ENCODE peak calls at places on chromosome 18, in five cellular contexts. W is hepatocyte, H is heart left ventricle, X is astrocyte of the cerebellum, M is adrenal gland. F is an unnamed sample.

GRCh38 chr18:7576685-7577084 is 9.6 kb downstream of the PTPRM start:
- DNase-seq in W (no peak), X (no peak), H (no peak), M (no peak), F (no peak)

GRCh38 chr18:10565835-10566234 is 40.0 kb downstream of the NAPG start:
- DNase-seq in X (no peak), H (no peak), W (no peak), M (no peak), F (no peak)

GRCh38 chr18:36271153-36271552 is 26.4 kb upstream of the FHOD3 start:
- DNase-seq in X (no peak), W (no peak), H (no peak), M (no peak), F (no peak)

GRCh38 chr18:37705016-37705415 is 139.4 kb upstream of the CELF4 start:
- DNase-seq in M (no peak), H (no peak), X (no peak), W (no peak), F (no peak)

GRCh38 chr18:58321986-58322385 is 278.0 kb downstream of the NEDD4L start:
- DNase-seq in M (peak; percentile 83), X (peak; percentile 41), W (peak; percentile 82), H (peak; percentile 73), F (peak; percentile 89)

GRCh38 chr18:74290831-74291770 is 662 bp downstream of the CYB5A start:
- DNase-seq in X (no peak), H (peak; percentile 51), M (no peak), W (peak; percentile 86), F (no peak)

GRCh38 chr18:44841221-44841620 is 160.5 kb downstream of the SETBP1 start:
- DNase-seq in X (no peak), M (no peak), H (no peak), W (no peak), F (no peak)

GRCh38 chr18:6755107-6755506 is 25.6 kb downstream of the ARHGAP28 start:
- DNase-seq in M (no peak), X (no peak), H (no peak), W (no peak), F (no peak)

GRCh38 chr18:54880706-54881105 is 52.4 kb downstream of the RAB27B start:
- DNase-seq in W (peak; percentile 26), M (no peak), X (no peak), H (no peak), F (peak; percentile 76)

GRCh38 chr18:54622084-54622483 is 31.0 kb downstream of the DYNAP start:
- DNase-seq in M (no peak), H (no peak), W (no peak), X (no peak), F (no peak)

GRCh38 chr18:44693030-44693784 is 12.5 kb downstream of the SETBP1 start:
- DNase-seq in W (no peak), X (no peak), H (no peak), M (no peak), F (peak; percentile 63)

GRCh38 chr18:48835745-48836191 is 115.0 kb downstream of the SMAD7 start:
- DNase-seq in H (no peak), M (no peak), W (no peak), X (no peak), F (no peak)

GRCh38 chr18:8948471-8949149 is 153.9 kb upstream of the NDUFV2 start:
- DNase-seq in X (no peak), W (peak; percentile 56), H (no peak), M (no peak), F (peak; percentile 76)

GRCh38 chr18:50507120-50507590 is 52.7 kb upstream of the MAPK4 start:
- DNase-seq in M (peak; percentile 75), W (peak; percentile 78), X (no peak), H (peak; percentile 31), F (peak; percentile 46)

GRCh38 chr18:62838475-62839098 is 123.2 kb downstream of the PHLPP1 start:
- DNase-seq in W (no peak), M (no peak), H (no peak), X (no peak), F (no peak)

GRCh38 chr18:57630002-57630758 is 8.5 kb upstream of the NARS1 start:
- DNase-seq in X (peak; percentile 86), M (peak; percentile 98), H (peak; percentile 98), W (peak; percentile 97), F (peak; percentile 98)

GRCh38 chr18:710418-711300 is 1.8 kb downstream of the ENOSF1 start:
- DNase-seq in H (no peak), W (no peak), X (no peak), M (no peak), F (no peak)
- H3K4me3 ChIP-seq in H (peak overlapping the region; percentile 58), W (peak overlapping the region; percentile 68), X (peak overlapping the region; percentile 68), M (peak overlapping the region; percentile 55), F (peak overlapping the region; percentile 66)

GRCh38 chr18:80037300-80037699 is 3.1 kb downstream of the RBFA start:
- DNase-seq in X (no peak), M (no peak), H (no peak), W (no peak), F (no peak)

GRCh38 chr18:80035997-80036396 is 1.8 kb downstream of the RBFA start:
- DNase-seq in H (no peak), M (no peak), W (no peak), X (no peak), F (no peak)

GRCh38 chr18:80034852-80035406 is 695 bp downstream of the RBFA start:
- DNase-seq in H (no peak), X (no peak), M (no peak), W (no peak), F (peak; percentile 12)

GRCh38 chr18:80033181-80034067 is 810 bp upstream of the RBFA start:
- DNase-seq in W (no peak), H (no peak), X (peak; percentile 2), M (no peak), F (peak; percentile 39)

DNA sequence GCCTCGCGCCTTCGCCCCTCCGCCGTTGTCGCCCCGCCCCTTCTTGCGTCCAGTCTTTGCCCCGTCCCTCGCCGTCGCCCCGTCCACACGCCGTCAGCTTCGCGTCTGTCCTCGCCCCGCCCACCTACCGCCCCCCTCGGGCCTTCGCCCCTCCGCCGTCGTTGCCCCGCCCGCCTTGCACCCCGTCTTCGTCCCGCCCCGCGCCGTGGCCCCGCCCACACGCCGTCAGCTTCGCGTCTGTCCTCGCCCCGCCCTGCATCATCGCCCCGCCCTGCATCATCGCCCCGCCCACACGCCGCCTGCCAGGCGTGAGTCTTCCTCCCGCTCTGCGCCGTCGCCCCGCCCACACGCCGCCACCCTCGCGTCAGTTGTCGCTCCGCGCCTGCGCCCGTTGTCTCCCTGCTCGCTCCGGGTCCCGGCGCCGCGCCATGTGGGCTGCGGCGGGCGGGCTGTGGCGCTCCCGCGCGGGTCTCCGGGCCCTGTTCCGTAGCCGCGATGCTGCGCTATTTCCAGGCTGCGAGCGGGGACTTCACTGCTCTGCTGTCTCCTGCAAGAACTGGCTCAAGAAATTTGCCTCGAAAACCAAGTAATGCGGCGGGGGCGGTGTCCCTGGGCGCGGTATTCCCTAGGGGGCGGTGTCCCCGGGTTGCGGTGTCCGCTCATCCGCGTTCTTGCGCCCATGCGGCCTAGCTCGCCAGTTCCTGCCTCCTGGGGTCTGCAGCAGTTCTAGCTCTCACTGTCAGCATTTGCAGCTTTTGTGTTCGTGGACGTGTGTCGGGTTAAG is at the start of gene RBFA:
- DNase-seq in X (peak; percentile 96), W (peak; percentile 100), H (peak; percentile 100), M (peak; percentile 100), F (peak; percentile 100)
- TF ChIP-seq CTCF in X (no peak), W (peak; percentile 48), H (peak; percentile 43), M (peak; percentile 67), F (no peak)

GRCh38 chr18:24372279-24372678 is 25.3 kb downstream of the OSBPL1A start:
- DNase-seq in X (no peak), H (no peak), W (no peak), M (no peak), F (no peak)

GRCh38 chr18:24370120-24370519 is 27.5 kb downstream of the OSBPL1A start:
- DNase-seq in X (no peak), W (no peak), H (no peak), M (no peak), F (no peak)

GRCh38 chr18:24368749-24369148 is 28.9 kb downstream of the OSBPL1A start:
- DNase-seq in X (no peak), M (no peak), H (no peak), W (no peak), F (no peak)

GRCh38 chr18:24366328-24366727 is 31.3 kb downstream of the OSBPL1A start:
- DNase-seq in X (no peak), W (no peak), M (no peak), H (no peak), F (no peak)

GRCh38 chr18:24369420-24369819 is 28.2 kb downstream of the OSBPL1A start:
- DNase-seq in X (peak; percentile 70), W (no peak), M (no peak), H (no peak), F (no peak)
- H3K4me3 ChIP-seq in X (no peak overlapping the region), W (no peak overlapping the region), M (no peak overlapping the region), H (no peak overlapping the region), F (no peak overlapping the region)

GRCh38 chr18:3664563-3665178 is 214.7 kb downstream of the TGIF1 start:
- DNase-seq in X (no peak), W (peak; percentile 45), M (no peak), H (no peak), F (no peak)
- TF ChIP-seq CTCF in X (no peak), W (no peak), M (no peak), H (no peak), F (no peak)

DNA sequence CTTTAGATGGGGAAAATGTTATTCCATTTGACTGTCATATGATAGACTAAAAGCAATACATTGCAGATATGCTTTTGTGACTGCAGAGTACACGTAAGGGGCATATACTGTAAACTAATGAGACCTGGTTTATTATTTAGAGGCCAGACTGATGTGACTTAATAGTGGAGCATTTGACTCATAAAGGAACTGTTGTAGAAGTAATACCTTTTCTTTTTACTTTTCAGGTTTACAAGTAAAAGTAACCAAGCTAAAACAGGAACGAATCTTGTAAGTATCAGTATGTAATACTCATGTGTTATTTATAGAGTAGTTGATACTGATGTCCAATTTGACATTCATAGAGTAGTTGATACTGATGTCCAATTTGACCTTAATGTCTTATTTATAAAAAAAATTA is 13.1 kb downstream of the RBBP8 start:
- DNase-seq in H (no peak), W (no peak), M (no peak), X (no peak), F (no peak)
- H3K4me3 ChIP-seq in H (no peak overlapping the region), W (no peak overlapping the region), M (no peak overlapping the region), X (no peak overlapping the region), F (no peak overlapping the region)

GRCh38 chr18:77107218-77107815 is 25.3 kb downstream of the MBP start:
- DNase-seq in M (no peak), H (no peak), W (no peak), X (no peak), F (peak; percentile 28)
- TF ChIP-seq CTCF in M (no peak), H (no peak), W (no peak), X (no peak), F (no peak)

DNA sequence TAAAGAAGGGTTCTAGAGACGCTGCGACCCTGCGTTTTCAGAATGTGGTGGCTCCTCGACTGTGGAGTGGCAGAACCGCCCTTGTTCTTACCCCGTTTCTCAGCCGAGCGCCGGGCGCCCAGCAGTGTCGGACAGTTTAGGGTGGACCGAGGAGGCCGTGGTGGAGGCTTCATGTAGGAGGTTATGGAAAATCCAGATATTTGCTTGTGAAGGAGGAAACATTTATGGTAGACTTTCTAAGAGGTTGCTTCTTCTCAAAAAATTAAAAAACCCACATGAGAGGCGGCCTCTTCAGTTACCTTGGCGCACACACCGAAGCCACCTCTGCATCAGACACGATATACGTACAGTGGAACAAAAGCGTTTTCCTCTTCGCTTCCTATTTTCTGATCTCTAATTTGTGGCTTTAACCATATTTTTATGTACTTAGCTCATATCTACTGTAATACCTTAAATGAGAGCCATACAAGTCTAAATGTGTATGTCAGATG is 120.8 kb downstream of the NFATC1 start:
- DNase-seq in M (peak; percentile 8), X (no peak), H (no peak), W (no peak), F (no peak)
- H3K4me3 ChIP-seq in M (no peak overlapping the region), X (no peak overlapping the region), H (no peak overlapping the region), W (no peak overlapping the region), F (no peak overlapping the region)

F was measured in cardiac fibroblast.